ENCODE peak calls at places on chromosome 1, in five cellular contexts. D, Q, I, M and P are unnamed samples.

GRCh38 chr1:154220970-154221814 is 437 bp downstream of the UBAP2L start:
- DNase-seq in D (peak), I (peak), Q (peak), M (peak), P (no peak)

GRCh38 chr1:86741947-86742572 is 37.7 kb downstream of the SH3GLB1 start:
- DNase-seq in D (peak), Q (no peak), M (no peak), I (no peak), P (no peak)

GRCh38 chr1:153548722-153549695 is at the start of gene S100A3:
- DNase-seq in I (no peak), Q (no peak), D (peak), M (no peak), P (no peak)

GRCh38 chr1:61120998-61121397 is 38.6 kb downstream of the NFIA start:
- DNase-seq in D (no peak), M (no peak), Q (peak), I (no peak), P (no peak)

GRCh38 chr1:26723013-26723991 is 27.5 kb downstream of the ARID1A start:
- DNase-seq in Q (peak), M (peak), D (peak), I (peak), P (peak)

GRCh38 chr1:18923721-18924610 is 21.6 kb upstream of the ALDH4A1 start:
- DNase-seq in Q (no peak), M (no peak), D (peak), I (no peak), P (no peak)

GRCh38 chr1:13661539-13661938 is 38.4 kb upstream of the PRDM2 start:
- DNase-seq in D (no peak), Q (no peak), M (no peak), I (no peak), P (peak)

GRCh38 chr1:29379438-29380073 is 143.2 kb downstream of the PTPRU start:
- DNase-seq in M (no peak), Q (no peak), I (no peak), D (peak), P (no peak)

GRCh38 chr1:233440952-233441401 is 113.5 kb downstream of the MAP3K21 start:
- DNase-seq in M (no peak), I (no peak), D (peak), Q (no peak), P (peak)
- TF ChIP-seq POLR2A in M (no peak), I (no peak), D (no peak), Q (no peak), P (no peak)

GRCh38 chr1:51616903-51617708 is at the start of gene OSBPL9:
- DNase-seq in M (peak), I (peak), D (peak), Q (peak), P (peak)
- TF ChIP-seq POLR2A in M (peak), I (no peak), D (peak), Q (peak), P (peak)

GRCh38 chr1:203028784-203029553 is 2.7 kb downstream of the PPFIA4 start:
- DNase-seq in I (peak), M (no peak), D (no peak), Q (no peak), P (no peak)
- TF ChIP-seq POLR2A in I (no peak), M (no peak), D (no peak), Q (no peak), P (no peak)

DNA sequence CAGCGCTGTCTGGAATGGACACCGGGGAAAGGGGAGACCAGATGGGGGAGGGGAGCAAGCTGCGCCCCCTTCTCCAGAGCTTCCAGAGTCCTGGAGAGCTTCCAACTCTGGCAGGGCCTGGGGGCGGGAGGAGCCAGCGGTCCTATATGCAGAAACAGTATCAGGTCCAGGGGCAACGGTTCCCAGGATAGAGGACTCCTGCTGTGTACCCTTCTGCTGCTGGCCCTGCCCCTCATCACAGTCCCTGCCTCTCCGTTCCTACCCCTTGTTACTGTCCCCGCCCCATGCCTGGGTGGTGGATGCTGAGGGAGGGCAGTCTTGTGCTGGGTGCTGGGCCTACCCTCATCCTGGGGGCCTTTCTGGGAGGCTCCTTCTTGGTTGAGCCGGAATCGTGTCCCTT is 19.1 kb upstream of the PEX10 start:
- DNase-seq in I (no peak), M (no peak), D (no peak), Q (no peak), P (no peak)
- TF ChIP-seq POLR2A in I (no peak), M (no peak), D (no peak), Q (no peak), P (no peak)

GRCh38 chr1:41712687-41713086 is 206.0 kb downstream of the HIVEP3 start:
- DNase-seq in D (no peak), I (no peak), Q (no peak), M (no peak), P (peak)

GRCh38 chr1:41714613-41715389 is 203.9 kb downstream of the HIVEP3 start:
- DNase-seq in M (no peak), I (no peak), D (no peak), Q (no peak), P (no peak)

GRCh38 chr1:41713141-41713540 is 205.6 kb downstream of the HIVEP3 start:
- DNase-seq in M (no peak), I (no peak), D (no peak), Q (no peak), P (no peak)

GRCh38 chr1:41712081-41712480 is 206.6 kb downstream of the HIVEP3 start:
- DNase-seq in I (no peak), Q (no peak), M (no peak), D (no peak), P (no peak)

GRCh38 chr1:41713557-41714327 is 205.0 kb downstream of the HIVEP3 start:
- DNase-seq in D (peak), Q (no peak), M (no peak), I (no peak), P (peak)
- TF ChIP-seq POLR2A in D (no peak), Q (no peak), M (no peak), I (no peak), P (no peak)

DNA sequence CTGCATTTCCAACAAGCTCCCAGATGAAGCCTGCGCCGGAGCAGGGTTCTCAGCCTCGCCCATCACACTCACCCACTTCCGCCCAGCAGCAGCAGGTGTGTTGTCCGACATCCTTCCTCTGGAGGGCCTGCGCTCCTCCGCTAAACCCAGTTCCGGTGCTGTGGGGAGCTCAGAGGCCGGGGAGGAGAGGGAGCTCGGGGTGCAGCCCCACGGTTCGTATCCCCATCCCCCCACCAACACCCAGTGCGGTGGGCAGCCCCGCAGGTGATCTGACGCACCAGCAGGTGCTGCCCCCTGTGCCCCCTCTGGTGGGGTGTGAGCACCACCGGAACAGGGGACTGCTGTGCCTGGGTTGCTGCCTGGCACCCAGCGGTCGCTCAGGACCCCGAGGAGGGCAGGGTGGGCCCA is 3.4 kb upstream of the PEX10 start:
- DNase-seq in Q (no peak), M (no peak), I (peak), D (no peak), P (no peak)
- TF ChIP-seq POLR2A in Q (no peak), M (no peak), I (no peak), D (no peak), P (no peak)

DNA sequence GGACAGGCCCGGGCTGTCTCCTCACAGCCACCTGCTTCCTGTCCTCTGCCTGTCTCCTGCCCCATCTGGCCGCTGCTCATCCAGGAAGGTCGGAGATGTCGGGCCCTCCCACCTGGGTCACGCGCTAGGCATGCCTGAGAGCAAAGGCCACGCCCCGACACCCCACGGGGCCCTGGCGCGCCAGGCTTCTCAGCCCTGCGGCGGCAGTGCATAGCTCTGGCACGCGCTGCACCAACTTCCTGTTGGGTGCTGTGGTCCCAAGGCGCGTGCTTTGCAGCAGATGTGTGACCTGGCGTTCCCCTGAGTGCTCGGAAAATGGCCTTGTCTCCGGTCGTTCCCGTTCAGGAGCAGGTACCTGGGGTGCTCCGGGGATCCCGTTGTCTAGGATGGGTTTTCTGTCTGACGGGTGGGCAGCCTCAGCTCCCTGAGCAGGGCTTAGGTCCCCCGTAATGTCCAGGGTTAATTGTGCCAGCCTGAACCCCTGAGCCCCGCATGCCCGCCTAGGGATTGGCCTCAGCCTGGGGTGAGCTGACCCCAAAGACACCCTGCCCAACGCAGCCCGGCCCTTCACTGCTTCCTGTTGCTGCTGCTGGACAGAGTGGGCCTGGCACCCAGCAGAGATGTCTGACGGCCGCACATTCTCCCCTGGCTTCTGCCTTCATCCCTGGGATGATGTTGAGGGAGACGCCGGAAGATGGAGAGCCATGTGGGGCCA is 19.4 kb upstream of the KCNAB2 start:
- DNase-seq in M (no peak), D (peak), I (peak), Q (peak), P (no peak)
- TF ChIP-seq POLR2A in M (no peak), D (no peak), I (no peak), Q (peak), P (no peak)

DNA sequence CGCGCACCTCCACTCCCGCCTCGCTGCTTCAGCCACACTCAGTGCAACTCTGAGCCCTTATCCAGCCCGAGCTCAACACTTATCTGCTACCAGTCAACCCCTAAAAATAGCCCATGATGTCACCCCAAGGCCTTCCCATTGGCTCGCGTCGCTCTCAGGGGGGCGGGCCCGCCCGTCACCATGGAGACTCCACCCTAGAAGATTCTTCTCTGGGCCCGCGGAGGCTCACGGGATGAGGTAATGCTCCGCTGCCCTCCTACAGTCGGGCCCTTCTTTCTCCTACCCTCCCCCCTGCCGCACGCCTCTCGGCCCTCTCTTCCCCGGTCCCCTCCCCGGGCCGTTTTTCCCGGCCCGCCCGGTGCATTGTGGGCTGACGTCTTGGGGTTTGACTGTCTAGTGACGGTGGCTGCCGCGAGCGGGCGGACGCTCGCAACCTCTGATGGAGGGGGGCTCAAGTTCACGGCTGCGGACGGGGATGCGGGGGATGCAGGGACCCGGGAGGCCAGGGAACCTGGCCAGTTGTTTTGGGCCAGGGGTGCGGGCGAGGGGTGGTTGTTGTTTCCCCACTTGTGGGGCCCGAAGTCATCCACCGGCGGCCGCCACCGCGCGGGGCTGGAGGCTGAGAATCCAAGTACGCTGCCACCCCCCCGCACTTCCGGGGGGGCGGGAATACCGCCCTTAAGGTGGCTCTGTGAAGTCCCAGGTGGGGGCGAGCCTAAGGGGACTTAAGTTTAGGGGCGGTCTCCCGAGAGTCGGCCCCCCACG is at the start of gene JUN:
- DNase-seq in Q (peak), D (peak), I (peak), M (peak), P (peak)
- TF ChIP-seq POLR2A in Q (peak), D (peak), I (peak), M (peak), P (peak)